ENCODE peak calls at places on chromosomes 16 and 17, in six cellular contexts. One of them, this sample, is unnamed. For H3K9me3, the result is how much of the 10 kb centered on the place peaks cover.

GRCh38 chr17:49872776-49873377 is 25.0 kb upstream of the TAC4 start:
- DNase-seq in DND-41: no peak
- DNase-seq in right cardiac atrium: no peak
- DNase-seq in adrenal gland: no peak
- DNase-seq in esophagus squamous epithelium: no peak
- DNase-seq in tibial nerve: no peak
- DNase-seq in this sample: no peak

GRCh38 chr16:59591480-59591879 is 857.4 kb upstream of the GOT2 start:
- DNase-seq in esophagus squamous epithelium: no peak
- DNase-seq in adrenal gland: no peak
- DNase-seq in tibial nerve: no peak
- DNase-seq in right cardiac atrium: no peak
- DNase-seq in DND-41: no peak
- DNase-seq in this sample: no peak

GRCh38 chr17:73042809-73043685 is 49.4 kb downstream of the SLC39A11 start:
- DNase-seq in DND-41: no peak
- DNase-seq in adrenal gland: no peak
- DNase-seq in tibial nerve: no peak
- DNase-seq in right cardiac atrium: peak
- DNase-seq in esophagus squamous epithelium: no peak
- DNase-seq in this sample: no peak

GRCh38 chr17:28901866-28902818 is 737 bp downstream of the DHRS13 start:
- DNase-seq in right cardiac atrium: no peak
- DNase-seq in DND-41: peak
- DNase-seq in esophagus squamous epithelium: no peak
- DNase-seq in adrenal gland: peak
- DNase-seq in tibial nerve: no peak
- DNase-seq in this sample: no peak

GRCh38 chr16:2231016-2231931 is 5.0 kb upstream of the DNASE1L2 start:
- DNase-seq in esophagus squamous epithelium: no peak
- DNase-seq in right cardiac atrium: no peak
- DNase-seq in tibial nerve: no peak
- DNase-seq in adrenal gland: no peak
- DNase-seq in DND-41: no peak
- DNase-seq in this sample: no peak

GRCh38 chr17:58344047-58344790 is 7.8 kb downstream of the SUPT4H1 start:
- DNase-seq in right cardiac atrium: no peak
- DNase-seq in esophagus squamous epithelium: peak
- DNase-seq in adrenal gland: no peak
- DNase-seq in tibial nerve: no peak
- DNase-seq in DND-41: peak
- DNase-seq in this sample: peak

GRCh38 chr17:64920419-64921172 is 1.3 kb upstream of the LRRC37A3 start:
- DNase-seq in esophagus squamous epithelium: no peak
- DNase-seq in tibial nerve: no peak
- DNase-seq in DND-41: no peak
- DNase-seq in right cardiac atrium: no peak
- DNase-seq in adrenal gland: no peak
- DNase-seq in this sample: no peak

GRCh38 chr17:15648384-15648783 is 28.9 kb upstream of the FBXW10B start:
- DNase-seq in esophagus squamous epithelium: no peak
- DNase-seq in tibial nerve: no peak
- DNase-seq in right cardiac atrium: no peak
- DNase-seq in adrenal gland: peak
- DNase-seq in DND-41: no peak
- DNase-seq in this sample: no peak

GRCh38 chr17:10737168-10737622 is 7.4 kb upstream of the TMEM220 start:
- DNase-seq in DND-41: peak
- DNase-seq in tibial nerve: peak
- DNase-seq in esophagus squamous epithelium: no peak
- DNase-seq in adrenal gland: peak
- DNase-seq in right cardiac atrium: peak
- DNase-seq in this sample: peak

GRCh38 chr16:85457366-85457765 is 155.8 kb upstream of the GSE1 start:
- DNase-seq in tibial nerve: no peak
- DNase-seq in adrenal gland: peak
- DNase-seq in right cardiac atrium: no peak
- DNase-seq in esophagus squamous epithelium: no peak
- DNase-seq in DND-41: no peak
- DNase-seq in this sample: no peak

GRCh38 chr16:88289549-88290344 is 93.0 kb upstream of the ZNF469 start:
- DNase-seq in DND-41: peak
- DNase-seq in adrenal gland: no peak
- DNase-seq in esophagus squamous epithelium: no peak
- DNase-seq in right cardiac atrium: no peak
- DNase-seq in tibial nerve: no peak
- DNase-seq in this sample: no peak

GRCh38 chr16:50251375-50252081 is 14.8 kb upstream of the ADCY7 start:
- DNase-seq in tibial nerve: no peak
- DNase-seq in adrenal gland: no peak
- DNase-seq in DND-41: no peak
- DNase-seq in right cardiac atrium: no peak
- DNase-seq in esophagus squamous epithelium: no peak
- DNase-seq in this sample: no peak

GRCh38 chr16:83676056-83676455 is 131.7 kb upstream of the HSBP1 start:
- DNase-seq in tibial nerve: no peak
- DNase-seq in right cardiac atrium: no peak
- DNase-seq in DND-41: no peak
- DNase-seq in esophagus squamous epithelium: no peak
- DNase-seq in adrenal gland: no peak
- DNase-seq in this sample: no peak

GRCh38 chr16:87286839-87287626 is 30.2 kb downstream of the C16orf95 start:
- DNase-seq in tibial nerve: no peak
- DNase-seq in right cardiac atrium: no peak
- DNase-seq in DND-41: no peak
- DNase-seq in esophagus squamous epithelium: no peak
- DNase-seq in adrenal gland: no peak
- DNase-seq in this sample: no peak

GRCh38 chr16:70480127-70481105 is 26.0 kb downstream of the FCSK start:
- DNase-seq in DND-41: no peak
- DNase-seq in tibial nerve: no peak
- DNase-seq in esophagus squamous epithelium: no peak
- DNase-seq in right cardiac atrium: no peak
- DNase-seq in adrenal gland: no peak
- DNase-seq in this sample: no peak

GRCh38 chr17:55356440-55357328 is 65.0 kb downstream of the MMD start:
- DNase-seq in tibial nerve: peak
- DNase-seq in adrenal gland: peak
- DNase-seq in esophagus squamous epithelium: no peak
- DNase-seq in right cardiac atrium: peak
- DNase-seq in DND-41: peak
- DNase-seq in this sample: peak

GRCh38 chr16:61936522-61936921 is 99.7 kb downstream of the CDH8 start:
- DNase-seq in esophagus squamous epithelium: no peak
- DNase-seq in DND-41: no peak
- DNase-seq in right cardiac atrium: no peak
- DNase-seq in adrenal gland: no peak
- DNase-seq in tibial nerve: no peak
- DNase-seq in this sample: no peak

GRCh38 chr17:38428643-38429371 is 543 bp downstream of the ARHGAP23 start:
- DNase-seq in adrenal gland: peak
- DNase-seq in DND-41: peak
- DNase-seq in right cardiac atrium: peak
- DNase-seq in esophagus squamous epithelium: no peak
- DNase-seq in tibial nerve: no peak
- DNase-seq in this sample: no peak

GRCh38 chr17:49590874-49591273 is 15.2 kb downstream of the NXPH3 start:
- DNase-seq in esophagus squamous epithelium: no peak
- DNase-seq in right cardiac atrium: no peak
- DNase-seq in adrenal gland: no peak
- DNase-seq in tibial nerve: no peak
- DNase-seq in DND-41: no peak
- DNase-seq in this sample: no peak

GRCh38 chr17:2309338-2310143 is 5.8 kb downstream of the SRR start:
- DNase-seq in esophagus squamous epithelium: no peak
- DNase-seq in right cardiac atrium: peak
- DNase-seq in adrenal gland: peak
- DNase-seq in DND-41: no peak
- DNase-seq in tibial nerve: no peak
- DNase-seq in this sample: no peak

GRCh38 chr17:382644-383533 is 30.3 kb upstream of the RPH3AL start:
- DNase-seq in esophagus squamous epithelium: no peak
- DNase-seq in right cardiac atrium: no peak
- DNase-seq in DND-41: no peak
- DNase-seq in adrenal gland: peak
- DNase-seq in tibial nerve: peak
- DNase-seq in this sample: no peak

GRCh38 chr17:51721711-51722110 is 436.8 kb downstream of the CA10 start:
- DNase-seq in esophagus squamous epithelium: no peak
- DNase-seq in adrenal gland: no peak
- DNase-seq in DND-41: no peak
- DNase-seq in tibial nerve: no peak
- DNase-seq in right cardiac atrium: no peak
- DNase-seq in this sample: no peak

GRCh38 chr17:869567-870530 is 87.7 kb downstream of the MRM3 start:
- DNase-seq in right cardiac atrium: peak
- DNase-seq in tibial nerve: peak
- DNase-seq in esophagus squamous epithelium: no peak
- DNase-seq in adrenal gland: peak
- DNase-seq in DND-41: no peak
- DNase-seq in this sample: no peak

GRCh38 chr16:57527610-57528360 is 8.6 kb downstream of the CCDC102A start:
- DNase-seq in tibial nerve: no peak
- DNase-seq in right cardiac atrium: peak
- DNase-seq in esophagus squamous epithelium: no peak
- DNase-seq in DND-41: no peak
- DNase-seq in adrenal gland: no peak
- DNase-seq in this sample: no peak

GRCh38 chr17:38908676-38909181 is 16.7 kb upstream of the LASP1NB start:
- DNase-seq in tibial nerve: no peak
- DNase-seq in esophagus squamous epithelium: no peak
- DNase-seq in adrenal gland: no peak
- DNase-seq in DND-41: no peak
- DNase-seq in right cardiac atrium: peak
- DNase-seq in this sample: no peak

GRCh38 chr16:86436466-86437185 is 73.7 kb upstream of the FOXF1 start:
- DNase-seq in DND-41: no peak
- DNase-seq in esophagus squamous epithelium: no peak
- DNase-seq in tibial nerve: no peak
- DNase-seq in adrenal gland: no peak
- DNase-seq in right cardiac atrium: no peak
- DNase-seq in this sample: no peak

GRCh38 chr17:72715906-72716572 is 376.4 kb downstream of the SLC39A11 start:
- DNase-seq in esophagus squamous epithelium: no peak
- DNase-seq in right cardiac atrium: no peak
- DNase-seq in tibial nerve: peak
- DNase-seq in DND-41: no peak
- DNase-seq in adrenal gland: no peak
- DNase-seq in this sample: no peak

GRCh38 chr17:78249074-78249835 is 17.8 kb downstream of the TMEM235 start:
- DNase-seq in adrenal gland: no peak
- DNase-seq in esophagus squamous epithelium: no peak
- DNase-seq in right cardiac atrium: peak
- DNase-seq in DND-41: no peak
- DNase-seq in tibial nerve: no peak
- DNase-seq in this sample: no peak
- H3K27ac ChIP-seq in adrenal gland: no peak
- H3K27ac ChIP-seq in esophagus squamous epithelium: no peak
- H3K27ac ChIP-seq in right cardiac atrium: no peak
- H3K27ac ChIP-seq in DND-41: no peak
- H3K27ac ChIP-seq in tibial nerve: no peak
- H3K27ac ChIP-seq in this sample: no peak

GRCh38 chr17:22266231-22266630 is 573.9 kb downstream of the KCNJ18 start:
- DNase-seq in adrenal gland: no peak
- DNase-seq in tibial nerve: no peak
- DNase-seq in right cardiac atrium: no peak
- DNase-seq in DND-41: no peak
- DNase-seq in esophagus squamous epithelium: no peak
- DNase-seq in this sample: no peak

GRCh38 chr17:22270381-22270780 is 578.1 kb downstream of the KCNJ18 start:
- DNase-seq in esophagus squamous epithelium: no peak
- DNase-seq in adrenal gland: no peak
- DNase-seq in right cardiac atrium: no peak
- DNase-seq in tibial nerve: no peak
- DNase-seq in DND-41: no peak
- DNase-seq in this sample: no peak

GRCh38 chr17:22267019-22267418 is 574.7 kb downstream of the KCNJ18 start:
- DNase-seq in right cardiac atrium: no peak
- DNase-seq in esophagus squamous epithelium: no peak
- DNase-seq in adrenal gland: no peak
- DNase-seq in tibial nerve: no peak
- DNase-seq in DND-41: no peak
- DNase-seq in this sample: no peak

GRCh38 chr17:22268214-22268911 is 576.0 kb downstream of the KCNJ18 start:
- DNase-seq in DND-41: no peak
- DNase-seq in right cardiac atrium: no peak
- DNase-seq in esophagus squamous epithelium: no peak
- DNase-seq in tibial nerve: no peak
- DNase-seq in adrenal gland: no peak
- DNase-seq in this sample: no peak

GRCh38 chr17:22268912-22269220 is 576.5 kb downstream of the KCNJ18 start:
- DNase-seq in esophagus squamous epithelium: no peak
- DNase-seq in tibial nerve: no peak
- DNase-seq in adrenal gland: no peak
- DNase-seq in right cardiac atrium: no peak
- DNase-seq in DND-41: no peak
- DNase-seq in this sample: no peak
- H3K9me3 ChIP-seq in esophagus squamous epithelium: under half
- H3K9me3 ChIP-seq in tibial nerve: under half
- H3K9me3 ChIP-seq in adrenal gland: under half
- H3K9me3 ChIP-seq in right cardiac atrium: under half
- H3K9me3 ChIP-seq in DND-41: under half
- H3K9me3 ChIP-seq in this sample: under half

GRCh38 chr16:4748682-4749411 is 14.5 kb downstream of the DNAAF8 start:
- DNase-seq in tibial nerve: no peak
- DNase-seq in adrenal gland: no peak
- DNase-seq in DND-41: no peak
- DNase-seq in esophagus squamous epithelium: no peak
- DNase-seq in right cardiac atrium: peak
- DNase-seq in this sample: no peak
- H3K27ac ChIP-seq in tibial nerve: no peak
- H3K27ac ChIP-seq in adrenal gland: no peak
- H3K27ac ChIP-seq in DND-41: no peak
- H3K27ac ChIP-seq in esophagus squamous epithelium: no peak
- H3K27ac ChIP-seq in right cardiac atrium: no peak
- H3K27ac ChIP-seq in this sample: no peak

DNA sequence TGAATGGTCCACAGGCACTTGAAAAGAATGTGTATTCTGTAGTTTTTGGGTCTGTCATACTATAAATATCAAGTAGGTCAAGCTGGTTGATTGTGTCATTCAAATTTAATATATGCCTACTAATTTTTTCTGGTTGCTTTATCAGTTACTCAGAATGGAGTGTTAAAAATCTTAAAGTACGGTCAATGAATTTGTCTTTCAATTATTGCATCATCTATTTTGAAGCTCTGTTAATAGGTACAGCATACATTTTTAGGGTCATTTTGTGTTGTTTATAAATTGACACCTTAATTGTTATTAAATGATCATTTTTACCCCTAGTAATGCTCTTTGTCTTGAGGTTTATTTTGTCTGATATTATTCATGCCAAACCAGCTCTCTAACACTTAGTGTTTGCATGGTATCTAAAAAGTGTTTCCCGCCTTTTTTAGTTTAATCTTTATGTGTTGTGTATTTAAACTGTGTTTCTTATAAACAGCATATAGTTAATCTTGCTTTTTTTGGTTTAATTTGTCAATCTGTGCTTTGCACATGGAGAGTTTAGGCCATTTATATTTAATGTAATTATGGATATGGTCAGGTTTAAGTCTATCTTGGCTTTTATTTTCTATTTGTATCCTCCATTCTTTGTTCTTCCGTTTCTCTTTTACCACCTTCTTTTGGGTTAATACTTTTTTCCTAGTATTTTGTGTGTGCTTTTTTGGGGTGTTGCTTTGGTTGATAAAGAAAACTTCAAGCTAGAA is 204.9 kb upstream of the EEF2KMT start:
- DNase-seq in esophagus squamous epithelium: no peak
- DNase-seq in tibial nerve: no peak
- DNase-seq in adrenal gland: no peak
- DNase-seq in DND-41: no peak
- DNase-seq in right cardiac atrium: no peak
- DNase-seq in this sample: no peak
- H3K9me3 ChIP-seq in esophagus squamous epithelium: under half
- H3K9me3 ChIP-seq in tibial nerve: under half
- H3K9me3 ChIP-seq in adrenal gland: under half
- H3K9me3 ChIP-seq in DND-41: under half
- H3K9me3 ChIP-seq in right cardiac atrium: under half
- H3K9me3 ChIP-seq in this sample: under half